ENCODE peak calls at places on chromosome 22, in four cellular contexts. W, I, L and Q are unnamed samples.

GRCh38 chr22:50486561-50487289 is at the start of gene MIOX:
- DNase-seq in I (no peak), W (no peak), L (no peak), Q (no peak)

GRCh38 chr22:24580276-24580675 is 12.6 kb downstream of the LRRC75B start:
- DNase-seq in L (no peak), I (no peak), W (peak), Q (no peak)

GRCh38 chr22:24338701-24339451 is 68.2 kb downstream of the SPECC1L start:
- DNase-seq in W (no peak), L (no peak), I (no peak), Q (no peak)

GRCh38 chr22:22424210-22424800 is 84.2 kb downstream of the ZNF280B start:
- DNase-seq in W (no peak), L (no peak), I (no peak), Q (no peak)

GRCh38 chr22:43392385-43392989 is 19.3 kb upstream of the MPPED1 start:
- DNase-seq in L (no peak), I (no peak), W (no peak), Q (no peak)

GRCh38 chr22:43313497-43314474 is 29.4 kb downstream of the SCUBE1 start:
- DNase-seq in W (no peak), I (no peak), L (no peak), Q (no peak)

GRCh38 chr22:49660794-49661781 is 166.6 kb downstream of the BRD1 start:
- DNase-seq in W (no peak), I (no peak), L (no peak), Q (peak)

GRCh38 chr22:17113600-17113999 is 7.6 kb downstream of the TMEM121B start:
- DNase-seq in L (no peak), W (no peak), I (no peak), Q (no peak)

GRCh38 chr22:32706149-32706548 is 95.4 kb upstream of the TIMP3 start:
- DNase-seq in I (no peak), W (no peak), L (no peak), Q (no peak)

GRCh38 chr22:48261706-48262105 is 1499.3 kb downstream of the TBC1D22A start:
- DNase-seq in I (no peak), W (no peak), L (no peak), Q (no peak)
- TF ChIP-seq CTCF in I (no peak), W (no peak), L (no peak), Q (no peak)

GRCh38 chr22:35894464-35894878 is 134.2 kb downstream of the RBFOX2 start:
- DNase-seq in I (no peak), L (no peak), W (no peak), Q (no peak)
- TF ChIP-seq CTCF in I (no peak), L (no peak), W (no peak), Q (peak)

DNA sequence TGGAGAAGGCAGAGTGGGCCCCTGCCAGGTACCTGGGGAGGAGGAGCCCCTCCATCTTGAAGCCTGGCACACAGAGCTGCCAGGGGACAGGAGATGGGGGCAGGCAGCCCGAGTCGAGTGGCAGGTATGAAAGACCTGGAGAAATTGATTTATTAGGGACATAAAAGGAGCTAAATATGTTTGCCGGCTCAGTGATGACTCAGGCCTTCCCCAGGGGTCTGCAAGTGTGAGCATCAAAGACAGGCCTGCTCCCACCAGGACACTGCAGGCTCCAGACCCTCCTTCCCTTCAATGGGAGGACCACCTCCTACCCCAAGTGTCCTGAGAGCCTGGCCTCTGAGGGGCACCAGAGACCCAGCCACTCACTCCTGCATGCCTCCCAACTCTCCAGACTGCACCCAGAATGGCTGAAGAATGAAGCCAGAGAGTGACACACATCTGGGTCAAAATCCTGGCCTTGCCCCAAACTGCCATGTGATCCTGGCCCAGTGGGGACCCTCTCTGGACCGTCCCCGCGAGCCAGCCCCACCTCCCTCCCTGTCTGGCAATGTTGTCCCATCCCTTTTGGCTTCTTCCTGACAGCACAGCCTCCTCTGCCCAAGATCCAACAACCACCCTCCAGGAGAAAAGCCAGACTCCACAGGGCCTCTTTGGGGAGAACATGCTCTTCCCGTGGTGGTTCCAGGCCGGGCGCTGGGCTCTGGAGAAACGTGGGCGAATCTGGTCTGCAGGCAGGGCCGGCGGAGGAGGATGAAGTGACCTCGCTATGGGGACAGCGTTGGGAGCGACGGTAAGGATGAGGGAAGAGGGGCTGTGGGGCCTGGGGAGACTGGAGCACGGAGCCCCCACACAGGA is 36.2 kb downstream of the CYTH4 start:
- DNase-seq in I (no peak), L (no peak), W (no peak), Q (no peak)
- TF ChIP-seq CTCF in I (no peak), L (no peak), W (no peak), Q (no peak)

GRCh38 chr22:41366323-41367014 is 15.3 kb upstream of the TEF start:
- DNase-seq in L (no peak), W (no peak), I (no peak), Q (no peak)

GRCh38 chr22:41368543-41368817 is 13.3 kb upstream of the TEF start:
- DNase-seq in L (no peak), I (no peak), W (no peak), Q (no peak)

GRCh38 chr22:41365425-41365824 is 16.3 kb upstream of the TEF start:
- DNase-seq in I (no peak), L (no peak), W (no peak), Q (no peak)

GRCh38 chr22:41367680-41368542 is 13.8 kb upstream of the TEF start:
- DNase-seq in W (peak), L (no peak), I (no peak), Q (no peak)

DNA sequence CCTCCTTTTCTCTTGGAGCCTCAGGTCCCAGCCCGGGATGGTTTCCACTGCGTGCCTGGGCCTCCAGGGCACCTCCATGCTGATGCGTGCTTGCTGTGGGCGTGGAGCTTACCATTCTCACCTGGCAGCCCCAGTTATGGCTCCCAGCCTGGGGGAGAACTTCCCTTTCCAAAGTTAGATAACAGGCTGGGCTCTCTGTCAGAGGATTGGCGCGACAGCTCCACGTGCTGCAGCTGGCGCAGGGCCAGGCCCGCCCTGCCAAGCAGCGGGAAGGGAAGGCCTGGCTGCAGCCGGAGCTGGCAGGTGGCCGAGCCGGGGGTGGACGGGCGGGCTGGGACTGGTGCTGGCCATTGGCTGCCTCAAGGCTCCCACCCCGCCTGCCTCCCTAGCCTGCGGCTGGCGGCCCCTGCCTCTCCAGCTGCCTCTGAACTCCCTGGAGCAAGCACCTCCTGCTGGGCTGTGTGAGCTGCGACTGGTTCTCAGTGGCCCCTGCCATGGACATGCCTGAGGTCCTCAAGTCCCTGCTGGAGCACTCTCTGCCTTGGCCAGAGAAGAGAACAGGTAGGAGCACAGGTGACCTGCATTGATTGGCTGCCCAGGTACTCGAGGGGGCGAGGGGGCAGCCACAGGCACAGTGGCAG is 14.6 kb upstream of the TEF start:
- DNase-seq in L (peak), I (peak), W (peak), Q (peak)
- TF ChIP-seq CTCF in L (no peak), I (no peak), W (peak), Q (no peak)

GRCh38 chr22:39520054-39520873 is at the start of gene ATF4:
- DNase-seq in L (peak), W (peak), I (peak), Q (peak)

GRCh38 chr22:39520874-39521857 is 804 bp downstream of the ATF4 start:
- DNase-seq in W (peak), L (peak), I (peak), Q (no peak)

GRCh38 chr22:39518996-39519680 is 1.2 kb upstream of the ATF4 start:
- DNase-seq in L (no peak), W (no peak), I (no peak), Q (no peak)

GRCh38 chr22:39518124-39518786 is 2.1 kb upstream of the ATF4 start:
- DNase-seq in W (no peak), I (no peak), L (no peak), Q (no peak)

DNA sequence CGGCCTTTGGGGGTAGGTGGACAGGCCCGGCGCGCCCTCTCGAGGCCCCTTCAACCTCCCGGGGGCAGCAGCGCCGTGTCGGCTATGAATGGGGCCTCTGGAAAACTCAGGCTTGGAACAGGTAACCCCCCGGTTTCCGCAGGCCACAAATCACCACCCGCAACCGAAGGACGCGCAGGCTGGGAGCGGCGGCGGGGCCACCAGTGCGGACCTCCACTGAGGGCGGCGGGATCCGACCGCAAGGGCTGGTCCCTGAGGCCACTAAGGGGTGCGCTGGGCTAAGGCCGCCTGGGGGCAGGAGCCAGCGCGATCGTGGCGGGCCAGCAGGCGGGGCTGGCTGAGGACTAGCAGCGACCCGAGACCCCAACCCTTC is 695 bp upstream of the ATF4 start:
- DNase-seq in W (no peak), I (peak), L (no peak), Q (no peak)
- TF ChIP-seq CTCF in W (peak), I (peak), L (peak), Q (peak)

GRCh38 chr22:29450222-29450621 is 11.8 kb downstream of the RFPL1 start:
- DNase-seq in L (no peak), I (no peak), W (no peak), Q (no peak)
- TF ChIP-seq CTCF in L (no peak), I (no peak), W (no peak), Q (no peak)

DNA sequence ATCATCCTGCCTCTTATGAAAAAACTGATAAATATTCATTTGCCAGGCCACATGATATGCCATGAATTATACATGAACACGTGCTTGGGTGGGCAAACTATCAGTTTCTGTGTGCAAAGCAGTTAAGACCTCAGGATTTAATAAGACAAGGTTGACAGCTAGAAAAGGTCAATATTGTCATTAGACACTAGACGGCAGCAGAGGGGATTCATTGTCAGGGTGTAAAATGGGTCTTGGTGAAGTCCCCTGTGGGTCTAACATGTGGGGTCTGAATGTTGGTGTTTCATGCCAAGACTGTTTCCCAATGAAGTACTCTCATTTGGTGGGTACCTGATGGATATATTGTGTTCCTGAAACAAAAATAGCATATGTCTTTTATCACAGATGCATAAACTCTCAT is 111.9 kb downstream of the MYO18B start:
- DNase-seq in I (no peak), W (no peak), L (no peak), Q (no peak)
- TF ChIP-seq CTCF in I (no peak), W (no peak), L (no peak), Q (peak)

GRCh38 chr22:45832959-45833580 is 143.9 kb downstream of the WNT7B start:
- DNase-seq in W (no peak), L (no peak), I (no peak), Q (no peak)

GRCh38 chr22:45830531-45831245 is 146.3 kb downstream of the WNT7B start:
- DNase-seq in I (no peak), W (no peak), L (no peak), Q (no peak)

GRCh38 chr22:45833613-45834012 is 143.3 kb downstream of the WNT7B start:
- DNase-seq in L (no peak), I (no peak), W (no peak), Q (no peak)

GRCh38 chr22:45832180-45832579 is 144.8 kb downstream of the WNT7B start:
- DNase-seq in W (no peak), L (no peak), I (no peak), Q (no peak)

GRCh38 chr22:45831394-45831793 is 145.6 kb downstream of the WNT7B start:
- DNase-seq in I (no peak), L (no peak), W (no peak), Q (no peak)
- TF ChIP-seq CTCF in I (no peak), L (peak), W (peak), Q (peak)

GRCh38 chr22:41966607-41967240 is 2.5 kb upstream of the SEPTIN3 start:
- DNase-seq in L (no peak), I (peak), W (peak), Q (no peak)
- TF ChIP-seq CTCF in L (peak), I (no peak), W (peak), Q (peak)

DNA sequence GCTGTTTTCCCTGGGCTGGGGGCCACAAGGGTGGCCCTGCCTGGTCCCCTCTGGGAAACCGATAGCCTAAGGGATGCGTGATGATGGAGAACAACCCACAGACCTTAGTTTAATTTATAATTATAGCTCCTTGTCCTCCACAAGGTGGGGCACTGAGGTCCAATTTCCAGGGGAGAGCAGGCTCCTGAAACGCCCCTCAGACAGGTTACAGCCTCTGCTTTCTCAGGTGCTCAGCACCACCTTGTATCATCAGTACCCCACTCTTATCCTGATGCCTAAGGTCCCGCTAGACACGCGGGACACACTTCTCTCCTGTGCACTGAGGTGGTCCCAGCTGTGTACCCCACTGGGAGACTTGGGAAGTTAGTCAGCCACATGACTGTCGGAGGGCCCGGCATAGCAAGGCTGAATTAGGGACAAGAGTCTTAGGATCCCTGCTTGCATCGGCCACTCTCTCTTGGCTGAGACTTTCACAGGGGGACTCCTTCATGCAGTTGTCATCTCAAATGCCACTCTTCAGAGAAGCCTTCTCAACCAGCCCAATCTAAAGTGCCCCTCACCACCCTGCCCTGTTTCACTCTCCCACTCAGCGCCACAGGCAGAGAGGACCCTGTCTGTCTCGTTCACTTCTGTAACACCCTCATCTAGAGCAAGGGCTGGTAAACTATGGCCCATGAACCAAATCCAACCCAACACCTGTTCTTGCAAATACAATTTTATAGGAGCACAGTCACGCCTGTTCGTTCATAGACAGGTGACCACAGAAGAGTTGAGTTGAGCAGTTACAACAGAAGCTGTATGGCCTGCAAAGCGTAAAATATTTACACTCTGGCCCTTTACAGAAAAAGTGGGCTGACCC is 20.4 kb downstream of the SERPIND1 start:
- DNase-seq in I (no peak), L (no peak), W (no peak), Q (no peak)
- TF ChIP-seq CTCF in I (no peak), L (no peak), W (no peak), Q (no peak)